ENCODE peak calls at places on chromosomes 16 and 17, in ten cellular contexts. O is PC-3; P is hepatocyte; U is fibroblast of lung; L is CD8-positive, alpha-beta T cell; I is ascending aorta; Q is adrenal gland; Y is heart left ventricle; X is esophagus squamous epithelium; A is Peyer's patch. Z is an unnamed sample.

GRCh38 chr17:63701477-63702222 is 1.7 kb upstream of the LIMD2 start:
- DNase-seq in O (no peak), P (no peak), U (no peak), L (peak), I (no peak), Q (peak), Y (no peak), X (no peak), A (peak), Z (no peak)

GRCh38 chr16:18983565-18984424 is at the start of gene TMC7:
- DNase-seq in O (peak), P (peak), U (peak), L (no peak), I (no peak), Q (peak), Y (peak), X (no peak), A (peak), Z (peak)

GRCh38 chr16:57538235-57538711 is 1.9 kb upstream of the CCDC102A start:
- DNase-seq in O (no peak), P (no peak), U (no peak), L (peak), I (no peak), Q (no peak), Y (no peak), X (no peak), A (no peak), Z (no peak)

GRCh38 chr16:24853830-24854229 is 8.1 kb downstream of the SLC5A11 start:
- DNase-seq in O (peak), P (peak), U (peak), L (no peak), I (no peak), Q (peak), Y (peak), X (no peak), A (no peak), Z (peak)

GRCh38 chr16:55330726-55331647 is 7.0 kb downstream of the IRX6 start:
- DNase-seq in O (no peak), P (no peak), U (no peak), L (no peak), I (no peak), Q (no peak), Y (no peak), X (no peak), A (no peak), Z (no peak)

GRCh38 chr17:78828470-78829185 is 12.0 kb downstream of the USP36 start:
- DNase-seq in O (peak), P (peak), U (peak), L (no peak), I (no peak), Q (peak), Y (no peak), X (no peak), A (no peak), Z (peak)

GRCh38 chr16:23424292-23424958 is 28.6 kb downstream of the COG7 start:
- DNase-seq in O (peak), P (no peak), U (peak), L (no peak), I (no peak), Q (no peak), Y (no peak), X (no peak), A (peak), Z (no peak)

GRCh38 chr16:17470871-17471744 is at the start of gene XYLT1:
- DNase-seq in O (peak), P (peak), U (peak), L (peak), I (peak), Q (peak), Y (peak), X (no peak), A (peak), Z (peak)

GRCh38 chr16:35431829-35432663 is 1972.6 kb downstream of the TP53TG3F start:
- DNase-seq in O (no peak), P (no peak), U (no peak), L (no peak), I (no peak), Q (peak), Y (no peak), X (no peak), A (no peak), Z (peak)

GRCh38 chr17:64183815-64184397 is 54.0 kb upstream of the ERN1 start:
- DNase-seq in O (peak), P (no peak), U (peak), L (no peak), I (no peak), Q (no peak), Y (no peak), X (no peak), A (no peak), Z (peak)

GRCh38 chr17:64001763-64002529 is 3.8 kb downstream of the PRR29 start:
- DNase-seq in O (no peak), P (no peak), U (no peak), L (no peak), I (no peak), Q (no peak), Y (peak), X (no peak), A (peak), Z (no peak)

GRCh38 chr17:8192070-8192815 is 2.3 kb upstream of the BORCS6 start:
- DNase-seq in O (peak), P (peak), U (peak), L (peak), I (peak), Q (peak), Y (peak), X (no peak), A (peak), Z (peak)

GRCh38 chr16:86808863-86809444 is 230.6 kb downstream of the FOXL1 start:
- DNase-seq in O (no peak), P (no peak), U (no peak), L (no peak), I (no peak), Q (no peak), Y (no peak), X (no peak), A (no peak), Z (no peak)
- H3K27ac ChIP-seq in O (peak), P (no peak), U (no peak), L (no peak), I (no peak), Q (no peak), Y (no peak), X (no peak), A (no peak), Z (no peak)

DNA sequence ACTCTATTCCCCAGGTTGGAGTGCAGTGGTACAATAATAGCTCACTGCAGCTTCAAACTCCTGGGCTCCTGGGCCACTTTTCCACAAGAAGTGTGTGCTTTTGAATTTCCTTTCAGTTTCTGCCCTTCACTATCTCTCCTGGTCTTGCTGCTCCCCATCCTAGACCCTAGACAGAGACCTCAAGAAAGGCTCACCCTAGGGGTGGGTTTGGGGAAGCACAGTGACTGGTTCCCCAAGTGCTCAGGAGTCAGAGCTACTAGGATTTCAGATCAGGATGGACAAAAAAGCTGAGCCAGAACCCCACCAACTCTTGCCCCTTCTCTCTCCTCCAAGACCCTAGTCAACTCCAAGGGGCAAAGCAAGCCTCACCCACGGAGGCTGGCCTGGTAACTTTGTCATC is 1.6 kb upstream of the SEBOX start:
- DNase-seq in O (no peak), P (no peak), U (no peak), L (no peak), I (no peak), Q (no peak), Y (no peak), X (no peak), A (no peak), Z (no peak)
- H3K4me3 ChIP-seq in O (no peak), P (no peak), U (no peak), L (no peak), I (no peak), Q (no peak), Y (no peak), X (no peak), A (no peak), Z (no peak)

DNA sequence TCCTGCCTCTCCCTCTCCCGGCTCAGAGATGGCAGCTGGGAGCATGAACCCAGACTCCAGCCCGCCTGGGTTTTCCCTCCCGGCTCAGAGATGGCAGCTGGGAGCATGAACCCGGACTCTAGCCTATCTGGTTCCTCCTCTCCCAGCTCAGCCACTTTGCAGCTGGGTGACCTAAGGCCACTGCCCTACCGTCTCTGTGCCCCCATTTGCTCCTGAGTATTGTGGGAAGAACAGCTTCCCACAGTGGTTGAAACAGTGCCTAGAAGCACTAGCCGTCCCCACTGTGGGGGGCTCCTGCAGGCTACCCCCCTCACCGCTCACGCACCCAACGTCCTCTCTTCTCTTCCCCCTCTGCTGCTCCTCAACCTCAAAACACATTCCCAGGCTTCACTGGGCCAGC is 99.9 kb upstream of the GSE1 start:
- DNase-seq in O (no peak), P (no peak), U (no peak), L (no peak), I (no peak), Q (no peak), Y (no peak), X (no peak), A (no peak), Z (no peak)
- H3K27ac ChIP-seq in O (no peak), P (peak), U (no peak), L (no peak), I (peak), Q (no peak), Y (no peak), X (no peak), A (no peak), Z (no peak)

GRCh38 chr17:76538281-76538931 is 897 bp upstream of the CYGB start:
- DNase-seq in O (no peak), P (peak), U (no peak), L (no peak), I (no peak), Q (no peak), Y (no peak), X (no peak), A (no peak), Z (no peak)

GRCh38 chr17:76538941-76539340 is 903 bp upstream of the PRCD start:
- DNase-seq in O (no peak), P (peak), U (no peak), L (no peak), I (no peak), Q (no peak), Y (no peak), X (no peak), A (no peak), Z (no peak)

GRCh38 chr17:76537578-76538280 is at the start of gene CYGB:
- DNase-seq in O (no peak), P (peak), U (peak), L (no peak), I (no peak), Q (no peak), Y (peak), X (no peak), A (no peak), Z (peak)

GRCh38 chr17:76540381-76541300 is 797 bp downstream of the PRCD start:
- DNase-seq in O (peak), P (peak), U (peak), L (no peak), I (peak), Q (peak), Y (peak), X (no peak), A (peak), Z (peak)

GRCh38 chr17:76539631-76540271 is at the start of gene PRCD:
- DNase-seq in O (peak), P (peak), U (no peak), L (no peak), I (no peak), Q (no peak), Y (no peak), X (no peak), A (no peak), Z (no peak)
- H3K4me3 ChIP-seq in O (peak), P (no peak), U (peak), L (no peak), I (peak), Q (no peak), Y (peak), X (no peak), A (peak), Z (peak)

DNA sequence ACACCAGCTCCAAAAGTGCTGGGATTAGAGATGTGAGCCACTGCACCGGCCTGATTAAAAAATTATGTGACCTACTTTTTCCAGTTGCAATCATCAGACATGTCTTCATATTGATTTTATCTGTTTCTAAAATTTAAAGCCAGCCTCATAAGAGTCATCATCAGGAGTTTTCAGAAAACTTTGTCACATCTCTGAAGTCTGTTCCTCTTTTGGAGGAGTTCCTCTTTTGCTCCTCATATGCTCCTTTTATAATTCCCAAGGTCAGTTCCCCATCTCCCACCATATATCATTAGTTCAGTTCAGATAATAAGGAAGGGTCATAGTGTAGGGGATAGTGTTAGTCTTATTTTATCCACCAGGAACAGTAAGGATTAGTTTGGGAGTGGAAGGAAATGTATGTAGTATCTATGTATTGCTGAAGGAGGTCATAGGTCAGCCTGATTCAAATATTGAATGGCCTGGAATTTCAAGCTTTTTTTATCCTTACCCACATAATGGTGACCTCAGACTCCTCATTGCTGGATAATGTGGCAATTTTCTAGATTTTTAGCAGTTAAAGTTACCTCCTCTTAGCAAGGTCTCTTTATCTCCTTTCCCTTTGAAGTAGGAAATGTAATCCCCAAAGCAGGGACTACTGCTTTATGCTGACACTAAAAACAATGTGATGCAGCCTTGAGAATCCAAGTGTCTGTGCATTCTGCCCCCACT is 13.8 kb upstream of the DUSP14 start:
- DNase-seq in O (no peak), P (no peak), U (no peak), L (no peak), I (no peak), Q (no peak), Y (no peak), X (no peak), A (no peak), Z (peak)
- H3K27ac ChIP-seq in O (peak), P (peak), U (peak), L (no peak), I (no peak), Q (no peak), Y (peak), X (peak), A (no peak), Z (peak)